ENCODE peak calls at places on chromosomes 4 and X, in seven cellular contexts. I, X, Q, W, A, D and H are unnamed samples.

GRCh38 chrX:154348114-154348531 is 26.3 kb downstream of the FLNA start:
- DNase-seq in I (peak), X (no peak), Q (no peak), W (no peak), A (no peak), D (no peak), H (no peak)

GRCh38 chr4:152239216-152239615 is 296.7 kb downstream of the FBXW7 start:
- DNase-seq in I (no peak), X (no peak), Q (no peak), W (no peak), A (no peak), D (no peak), H (no peak)

GRCh38 chr4:26150948-26151347 is 169.9 kb upstream of the RBPJ start:
- DNase-seq in I (peak), X (no peak), Q (no peak), W (no peak), A (peak), D (no peak), H (no peak)

GRCh38 chr4:6918345-6918744 is 8.7 kb downstream of the TBC1D14 start:
- DNase-seq in I (no peak), X (no peak), Q (no peak), W (no peak), A (no peak), D (no peak), H (no peak)

GRCh38 chr4:80070880-80071620 is 2.0 kb downstream of the ANTXR2 start:
- DNase-seq in I (peak), X (no peak), Q (no peak), W (no peak), A (peak), D (no peak), H (no peak)

GRCh38 chr4:4981427-4981826 is 37.8 kb downstream of the CYTL1 start:
- DNase-seq in I (peak), X (no peak), Q (no peak), W (no peak), A (no peak), D (no peak), H (no peak)

GRCh38 chr4:148023782-148024181 is 291.9 kb downstream of the ARHGAP10 start:
- DNase-seq in I (no peak), X (no peak), Q (no peak), W (no peak), A (no peak), D (no peak), H (no peak)

GRCh38 chr4:74522251-74522991 is 77.5 kb downstream of the AREG start:
- DNase-seq in I (no peak), X (no peak), Q (no peak), W (no peak), A (no peak), D (no peak), H (no peak)

DNA sequence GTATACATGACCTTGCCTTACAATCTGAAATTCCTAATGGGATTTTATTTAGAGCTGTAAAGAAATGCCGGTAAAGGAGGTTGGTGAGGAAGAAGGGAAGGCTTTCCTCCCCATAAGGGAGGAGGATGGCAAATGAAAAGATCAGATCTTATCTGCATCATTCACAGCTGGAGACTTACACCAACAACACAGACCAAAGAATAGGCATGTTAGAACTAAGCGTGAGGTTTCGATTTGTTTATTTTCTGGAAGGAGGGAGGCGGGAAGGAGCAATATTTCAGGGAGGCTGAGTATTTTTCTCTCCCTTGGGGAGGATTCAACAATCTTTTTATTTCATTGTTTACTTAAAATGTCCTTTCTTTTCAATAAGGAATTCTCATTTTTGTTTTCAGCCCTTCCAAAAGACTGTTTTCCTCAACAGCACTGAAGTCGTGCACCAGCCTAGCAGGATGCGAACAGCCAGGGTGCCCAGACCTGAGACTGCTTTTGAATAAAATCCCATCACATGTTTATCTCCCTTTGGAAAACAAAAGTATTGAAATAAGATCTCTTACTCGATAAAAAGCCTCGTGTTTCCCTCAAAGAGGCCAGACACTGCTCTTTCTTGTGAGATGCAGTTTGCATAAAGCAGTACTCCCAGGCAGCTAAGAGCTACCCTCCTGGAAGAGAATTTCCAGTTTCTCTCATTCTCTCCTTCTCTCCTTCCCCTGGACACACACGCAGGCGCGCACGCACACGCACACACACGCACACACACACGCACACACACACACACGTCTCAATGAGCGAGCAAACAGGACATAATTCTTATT is 236.1 kb downstream of the MGST2 start:
- DNase-seq in I (no peak), X (no peak), Q (no peak), W (no peak), A (peak), D (no peak), H (no peak)
- H3K27ac ChIP-seq in I (peak), X (no peak), Q (no peak), W (peak), A (no peak), D (no peak), H (no peak)

GRCh38 chr4:145056325-145057130 is 41.5 kb downstream of the ANAPC10 start:
- DNase-seq in I (no peak), X (no peak), Q (no peak), W (no peak), A (no peak), D (no peak), H (no peak)

GRCh38 chr4:145055533-145056257 is 42.3 kb downstream of the ANAPC10 start:
- DNase-seq in I (no peak), X (no peak), Q (no peak), W (no peak), A (no peak), D (no peak), H (no peak)

GRCh38 chr4:145066063-145066501 is 31.9 kb downstream of the ANAPC10 start:
- DNase-seq in I (no peak), X (no peak), Q (peak), W (no peak), A (no peak), D (no peak), H (no peak)

GRCh38 chr4:145058256-145058655 is 39.7 kb downstream of the ANAPC10 start:
- DNase-seq in I (no peak), X (no peak), Q (no peak), W (no peak), A (no peak), D (no peak), H (no peak)

GRCh38 chr4:145061325-145061920 is 36.6 kb downstream of the ANAPC10 start:
- DNase-seq in I (peak), X (no peak), Q (peak), W (no peak), A (peak), D (no peak), H (no peak)
- TF ChIP-seq CTCF in I (peak), X (no peak), Q (peak), W (peak), A (peak), D (no peak), H (peak)

DNA sequence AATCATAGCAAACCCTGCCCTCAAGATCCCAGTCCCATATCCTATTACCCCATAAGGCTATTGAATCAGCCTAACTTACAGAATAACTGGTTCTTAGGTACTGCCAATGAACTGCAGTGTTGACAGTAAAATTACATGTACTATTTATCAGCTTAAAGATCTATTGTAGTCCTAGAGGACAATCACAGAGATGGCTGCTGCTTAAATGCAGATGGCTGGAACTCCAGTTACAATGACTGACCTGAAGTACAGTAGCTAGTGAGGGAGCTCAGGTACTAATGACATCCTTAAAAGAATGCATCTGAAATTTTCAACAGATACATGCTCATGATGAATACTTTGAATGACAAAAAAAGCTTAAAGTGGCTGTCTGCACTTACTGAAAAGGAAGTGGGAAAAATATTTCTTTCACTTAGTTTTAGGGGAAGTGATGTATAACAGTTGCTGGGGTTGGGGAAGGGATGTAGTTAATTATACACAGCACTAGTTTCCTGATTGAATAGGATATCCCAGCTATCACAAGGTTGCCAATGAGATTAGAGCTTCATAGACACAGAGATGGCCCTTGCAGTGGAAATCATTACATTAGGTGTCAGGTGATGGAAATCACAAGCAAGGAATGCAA is 42.0 kb downstream of the USP26 start:
- DNase-seq in I (no peak), X (no peak), Q (no peak), W (no peak), A (peak), D (no peak), H (no peak)
- H3K27ac ChIP-seq in I (no peak), X (no peak), Q (no peak), W (no peak), A (peak), D (no peak), H (no peak)

DNA sequence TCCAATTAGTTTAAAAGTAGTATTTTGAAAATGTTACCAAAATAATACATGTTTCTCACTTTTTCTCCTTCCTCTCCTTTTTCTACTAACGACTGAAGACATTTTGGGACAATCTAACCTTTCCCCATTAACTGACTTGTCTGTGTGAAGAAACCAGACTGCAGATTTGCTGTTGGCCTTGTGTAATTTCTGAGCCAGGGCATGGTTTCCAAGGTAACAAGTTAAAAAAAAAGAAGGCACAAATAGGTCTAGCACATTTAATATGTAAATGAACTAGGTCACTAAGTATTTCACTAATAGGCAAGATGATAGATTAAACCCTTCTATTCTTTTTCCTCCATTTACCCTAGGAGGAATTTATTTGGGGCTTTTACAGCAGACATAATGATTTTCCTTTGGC is 72.2 kb downstream of the TSPAN5 start:
- DNase-seq in I (peak), X (no peak), Q (no peak), W (no peak), A (no peak), D (no peak), H (no peak)
- TF ChIP-seq CTCF in I (no peak), X (no peak), Q (no peak), W (no peak), A (no peak), D (no peak), H (no peak)

GRCh38 chr4:16897991-16898827 is at the start of gene LDB2:
- DNase-seq in I (peak), X (peak), Q (no peak), W (peak), A (no peak), D (peak), H (no peak)
- H3K27ac ChIP-seq in I (peak), X (no peak), Q (no peak), W (peak), A (no peak), D (no peak), H (no peak)

GRCh38 chrX:81280148-81280547 is 78.2 kb downstream of the SH3BGRL start:
- DNase-seq in I (no peak), X (no peak), Q (no peak), W (no peak), A (no peak), D (no peak), H (no peak)
- TF ChIP-seq CTCF in I (peak), X (no peak), Q (no peak), W (no peak), A (peak), D (peak), H (no peak)

GRCh38 chr4:156472624-156473023 is 499.0 kb downstream of the PDGFC start:
- DNase-seq in I (no peak), X (no peak), Q (no peak), W (no peak), A (no peak), D (no peak), H (no peak)

GRCh38 chr4:156481845-156482244 is 489.8 kb downstream of the PDGFC start:
- DNase-seq in I (no peak), X (no peak), Q (no peak), W (no peak), A (no peak), D (no peak), H (no peak)

GRCh38 chr4:156475322-156475721 is 496.3 kb downstream of the PDGFC start:
- DNase-seq in I (peak), X (no peak), Q (peak), W (no peak), A (peak), D (peak), H (no peak)

GRCh38 chr4:156473175-156473574 is 498.4 kb downstream of the PDGFC start:
- DNase-seq in I (peak), X (no peak), Q (no peak), W (no peak), A (no peak), D (no peak), H (no peak)

GRCh38 chr4:156476359-156476758 is 495.2 kb downstream of the PDGFC start:
- DNase-seq in I (peak), X (no peak), Q (peak), W (no peak), A (peak), D (peak), H (no peak)
- H3K27ac ChIP-seq in I (no peak), X (no peak), Q (no peak), W (no peak), A (peak), D (peak), H (no peak)

GRCh38 chr4:108775921-108776320 is 13.1 kb upstream of the ETNPPL start:
- DNase-seq in I (no peak), X (no peak), Q (no peak), W (no peak), A (no peak), D (no peak), H (no peak)
- TF ChIP-seq CTCF in I (no peak), X (no peak), Q (no peak), W (no peak), A (no peak), D (no peak), H (no peak)

DNA sequence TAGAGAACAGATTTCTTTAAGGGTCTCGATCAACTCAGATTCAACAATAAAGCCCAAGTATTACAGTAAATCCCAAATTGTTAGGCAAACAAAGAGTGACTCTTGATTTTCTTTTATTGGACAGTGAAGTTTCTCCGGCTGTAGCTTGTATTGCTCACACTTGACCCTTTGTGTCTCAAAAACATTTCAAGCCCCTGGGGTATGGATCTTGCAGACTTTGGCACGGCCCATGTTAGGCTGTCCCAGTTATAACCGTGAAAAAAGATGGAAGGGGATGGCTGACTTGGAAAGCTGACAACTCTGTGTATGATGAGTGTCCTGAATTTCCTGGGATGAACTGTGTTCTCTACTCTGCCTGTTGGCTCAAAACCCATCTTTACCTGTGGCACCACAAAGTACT is 356.1 kb downstream of the SLITRK2 start:
- DNase-seq in I (no peak), X (no peak), Q (no peak), W (no peak), A (peak), D (no peak), H (no peak)
- H3K27ac ChIP-seq in I (no peak), X (no peak), Q (no peak), W (no peak), A (no peak), D (no peak), H (no peak)

DNA sequence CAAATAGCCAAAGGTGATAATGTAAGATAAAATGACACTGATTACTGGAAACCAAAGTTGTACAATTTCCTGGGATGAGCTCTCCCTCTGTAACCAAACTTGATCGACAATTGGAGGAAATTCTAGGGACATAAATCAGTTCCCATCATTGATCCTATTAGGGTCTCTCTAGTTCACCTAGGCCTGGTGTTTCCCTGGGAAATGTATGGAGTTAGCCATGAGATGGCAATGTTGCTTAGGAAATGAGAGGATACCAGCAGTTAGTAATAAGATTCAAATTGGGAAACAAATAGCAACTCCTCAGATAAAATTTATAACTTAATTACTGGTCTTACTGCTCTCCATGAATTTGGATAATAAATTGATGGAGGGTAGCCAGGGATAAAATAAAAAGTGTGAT is 52.2 kb downstream of the SPATA18 start:
- DNase-seq in I (peak), X (no peak), Q (no peak), W (no peak), A (peak), D (no peak), H (no peak)
- TF ChIP-seq CTCF in I (peak), X (no peak), Q (no peak), W (no peak), A (peak), D (peak), H (no peak)